ENCODE peak calls at places on chromosomes 11 and 22, in four cellular contexts. U is SJSA1; Z is small intestine; Y is stimulated activated CD4-positive, alpha-beta T cell treated with anti-CD3 and anti-CD28 coated beads, Interleukin-2, amount 100 ng/mL, for 24 hours. H is an unnamed sample.

GRCh38 chr22:43449205-43449830 is 37.5 kb downstream of the MPPED1 start:
- DNase-seq in U (no peak), Z (no peak), Y (no peak), H (no peak)

GRCh38 chr22:35307892-35308291 is 8.2 kb downstream of the TOM1 start:
- DNase-seq in U (no peak), Y (no peak), Z (no peak), H (no peak)

GRCh38 chr11:118921929-118922744 is 3.6 kb downstream of the BCL9L start:
- DNase-seq in U (no peak), Y (no peak), Z (peak; percentile 80), H (peak; percentile 89)

GRCh38 chr11:60899021-60899936 is 7.1 kb downstream of the PRPF19 start:
- DNase-seq in Y (no peak), U (peak; percentile 67), Z (peak; percentile 64), H (peak; percentile 62)

GRCh38 chr11:69376155-69377028 is 82.4 kb downstream of the MYEOV start:
- DNase-seq in Y (no peak), Z (peak; percentile 37), U (peak; percentile 50), H (no peak)

GRCh38 chr22:41939981-41940852 is 6.7 kb downstream of the CENPM start:
- DNase-seq in U (no peak), Y (peak; percentile 93), Z (peak; percentile 80), H (no peak)

GRCh38 chr11:102306817-102307814 is 10.2 kb upstream of the BIRC3 start:
- DNase-seq in Y (no peak), Z (peak; percentile 60), U (no peak), H (no peak)

GRCh38 chr22:45302047-45302446 is 7.7 kb upstream of the FAM118A start:
- DNase-seq in Z (peak; percentile 42), U (peak; percentile 72), Y (no peak), H (peak; percentile 80)

GRCh38 chr22:36977401-36977861 is 41.8 kb downstream of the TST start:
- DNase-seq in Z (peak; percentile 63), U (peak; percentile 13), Y (peak; percentile 85), H (peak; percentile 42)

GRCh38 chr22:27314276-27314807 is 487.2 kb downstream of the MN1 start:
- DNase-seq in U (no peak), Z (peak; percentile 85), Y (no peak), H (no peak)

GRCh38 chr22:47289316-47289985 is 527.0 kb downstream of the TBC1D22A start:
- DNase-seq in Z (no peak), Y (no peak), U (no peak), H (no peak)

GRCh38 chr11:44861829-44862545 is 88.7 kb downstream of the TP53I11 start:
- DNase-seq in U (peak; percentile 97), Y (peak; percentile 85), Z (peak; percentile 70), H (peak; percentile 99)

GRCh38 chr11:64407630-64408029 is 48.7 kb downstream of the RPS6KA4 start:
- DNase-seq in Z (no peak), U (no peak), Y (no peak), H (no peak)

GRCh38 chr11:17983569-17983968 is 29.3 kb downstream of the SERGEF start:
- DNase-seq in Y (no peak), U (no peak), Z (no peak), H (no peak)

GRCh38 chr11:23211221-23211620 is 350.9 kb upstream of the CCDC179 start:
- DNase-seq in Y (no peak), U (no peak), Z (no peak), H (peak; percentile 55)

GRCh38 chr11:32391965-32392553 is 43.3 kb downstream of the WT1 start:
- DNase-seq in Y (no peak), Z (no peak), U (no peak), H (peak; percentile 78)

GRCh38 chr11:79068356-79068755 is 372.5 kb downstream of the TENM4 start:
- DNase-seq in Y (no peak), Z (no peak), U (no peak), H (no peak)

H was measured in M059J.